ENCODE peak calls at places on chromosomes 5 and 9, in nine cellular contexts. S is IMR-90, Q is kidney, T is endodermal cell, D is neural progenitor cell, H is GM23248, R is neuronal stem cell, L is H9, G is H1. U is an unnamed sample.

GRCh38 chr5:51345106-51345505 is 38.1 kb upstream of the ISL1 start:
- DNase-seq in R (no peak), S (no peak), D (no peak), T (no peak), L (no peak), G (no peak), H (peak; percentile 4), Q (no peak), U (no peak)

GRCh38 chr9:75134495-75134894 is 46.2 kb downstream of the OSTF1 start:
- DNase-seq in H (no peak), L (no peak), S (no peak), T (peak; percentile 46), G (no peak), Q (no peak), R (no peak), D (peak; percentile 31), U (no peak)

GRCh38 chr5:144189800-144190429 is 19.2 kb downstream of the KCTD16 start:
- DNase-seq in T (no peak), L (no peak), R (no peak), S (peak; percentile 93), D (no peak), H (peak; percentile 84), G (no peak), Q (no peak), U (peak; percentile 42)

GRCh38 chr5:173281910-173282309 is 46.3 kb downstream of the STC2 start:
- DNase-seq in H (peak; percentile 34), D (peak; percentile 69), T (peak; percentile 86), Q (no peak), R (no peak), S (peak; percentile 21), G (peak; percentile 43), L (peak; percentile 62), U (peak; percentile 36)

GRCh38 chr9:70410368-70410767 is 4.1 kb downstream of the KLF9 start:
- DNase-seq in L (no peak), T (no peak), R (no peak), G (no peak), S (peak; percentile 65), D (no peak), H (peak; percentile 72), Q (no peak), U (peak; percentile 61)

GRCh38 chr9:3528466-3528865 is 2.7 kb upstream of the RFX3 start:
- DNase-seq in R (no peak), T (no peak), G (no peak), S (no peak), Q (no peak), L (no peak), H (no peak), D (no peak), U (no peak)

GRCh38 chr5:127425037-127425436 is 92.4 kb upstream of the PRRC1 start:
- DNase-seq in R (peak; percentile 26), Q (no peak), H (no peak), G (no peak), D (peak; percentile 80), L (no peak), S (no peak), T (no peak), U (no peak)

GRCh38 chr9:1048853-1049252 is 1.3 kb upstream of the DMRT2 start:
- DNase-seq in T (no peak), H (no peak), S (no peak), R (no peak), G (no peak), L (no peak), Q (no peak), D (no peak), U (no peak)

DNA sequence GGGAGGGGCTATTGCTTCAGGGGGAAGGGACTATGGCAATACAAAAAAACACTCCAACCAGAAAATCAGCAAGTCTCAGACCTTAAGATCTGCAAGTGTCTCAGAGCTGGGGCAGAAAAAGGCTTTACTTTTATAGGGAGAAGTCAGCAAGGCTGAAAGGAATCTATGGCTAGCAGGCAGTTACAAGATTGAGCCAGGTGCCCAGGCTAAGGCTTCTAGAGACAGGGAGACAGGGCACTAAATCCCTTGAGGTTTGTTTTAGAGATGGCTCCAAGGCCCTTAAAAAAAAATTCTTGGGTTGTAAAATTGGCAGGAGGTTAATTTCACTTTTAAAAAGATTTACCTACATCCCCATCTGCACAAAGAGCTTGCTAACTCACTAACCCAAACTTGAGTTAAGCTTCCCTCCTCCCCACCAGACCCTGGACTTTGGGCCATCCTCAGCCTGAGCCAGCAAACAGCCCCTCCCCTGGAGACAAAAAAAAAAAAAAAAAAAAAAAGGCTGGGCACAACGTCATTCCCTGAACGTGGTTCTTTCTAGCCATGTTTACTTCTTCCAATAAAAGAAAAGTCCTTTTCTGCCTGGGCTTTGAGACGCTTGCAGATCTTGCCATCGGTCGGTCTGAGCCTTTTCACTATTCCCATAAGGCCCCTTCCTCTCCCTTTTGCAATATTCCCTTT is 17.9 kb downstream of the NIPAL4 start:
- DNase-seq in D (no peak), S (no peak), H (no peak), L (no peak), G (no peak), Q (no peak), T (no peak), R (no peak), U (no peak)
- H3K9ac ChIP-seq in D (no peak overlapping the region), S (no peak overlapping the region), H (no peak overlapping the region), L (no peak overlapping the region), G (no peak overlapping the region), Q (no peak overlapping the region), T (no peak overlapping the region), R (no peak overlapping the region), U (no peak overlapping the region)

GRCh38 chr5:88878976-88879375 is 4.0 kb downstream of the MEF2C start:
- DNase-seq in R (no peak), G (no peak), D (no peak), S (peak; percentile 63), H (peak; percentile 60), T (no peak), Q (no peak), L (no peak), U (peak; percentile 66)

GRCh38 chr5:88881566-88881965 is 1.4 kb downstream of the MEF2C start:
- DNase-seq in G (no peak), D (no peak), S (peak; percentile 9), H (peak; percentile 54), T (no peak), L (no peak), Q (no peak), R (no peak), U (peak; percentile 59)

GRCh38 chr5:88877826-88878225 is 5.2 kb downstream of the MEF2C start:
- DNase-seq in T (no peak), D (no peak), L (no peak), R (no peak), Q (no peak), H (no peak), G (no peak), S (no peak), U (no peak)

GRCh38 chr5:88880196-88880595 is 2.8 kb downstream of the MEF2C start:
- DNase-seq in D (no peak), S (no peak), L (no peak), T (no peak), G (no peak), R (no peak), Q (no peak), H (no peak), U (no peak)

DNA sequence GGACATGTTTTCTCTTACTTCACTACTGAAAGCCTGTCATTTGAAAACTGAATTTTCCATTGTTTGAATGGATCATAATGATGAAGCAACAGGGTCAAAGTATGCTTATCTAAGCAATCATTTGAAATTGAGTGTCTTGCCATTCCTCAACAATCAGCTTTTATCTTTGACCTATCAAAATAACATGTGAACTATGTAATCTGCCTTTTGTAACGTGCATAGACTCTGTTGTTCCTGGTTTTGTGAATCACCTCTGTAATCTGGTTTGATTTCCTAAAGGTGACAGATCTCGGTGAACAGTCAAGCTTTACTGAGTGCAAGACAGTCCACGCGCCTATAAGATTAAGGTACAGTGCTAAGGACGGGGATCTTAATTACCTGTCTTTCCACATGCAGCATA is 3.3 kb downstream of the MEF2C start:
- DNase-seq in G (no peak), T (no peak), Q (no peak), H (no peak), S (no peak), L (no peak), D (peak; percentile 34), R (no peak), U (no peak)
- H3K9ac ChIP-seq in G (no peak overlapping the region), T (no peak overlapping the region), Q (no peak overlapping the region), H (no peak overlapping the region), S (no peak overlapping the region), L (no peak overlapping the region), D (no peak overlapping the region), R (no peak overlapping the region), U (no peak overlapping the region)

DNA sequence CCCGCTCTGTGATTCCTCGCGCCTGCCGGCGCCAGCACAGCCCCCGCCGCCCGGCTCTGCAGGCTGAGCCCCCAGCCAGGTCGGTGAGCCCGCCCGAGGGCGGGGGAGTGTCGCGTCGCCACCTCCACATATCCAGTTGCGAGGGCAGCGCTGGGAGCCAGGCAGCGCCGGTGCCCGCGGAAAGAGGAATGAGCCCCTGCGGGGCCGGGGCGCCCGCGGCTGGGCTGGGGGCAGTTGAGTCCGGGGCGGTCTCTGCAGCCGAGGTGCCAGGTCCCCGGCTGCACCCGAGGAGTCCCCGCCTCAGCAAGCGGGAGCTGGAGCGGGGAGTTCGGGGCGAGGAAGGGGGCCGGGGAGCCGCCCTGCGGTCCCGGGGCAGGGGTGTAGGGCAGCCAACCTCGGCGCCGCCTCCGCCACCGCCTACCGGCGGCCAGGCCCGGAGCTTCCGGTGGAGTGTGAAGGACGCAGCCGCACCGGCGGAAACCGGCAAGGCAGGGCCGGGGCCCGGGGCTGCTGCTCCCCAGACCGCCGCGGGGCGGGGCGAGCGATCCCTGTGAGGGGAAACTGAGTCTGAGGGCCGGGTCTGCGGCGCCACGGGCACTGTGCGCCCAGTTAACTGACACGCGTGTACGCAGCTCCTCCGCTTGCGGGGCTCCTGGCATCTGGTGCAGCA is 2.3 kb upstream of the TRAF1 start:
- DNase-seq in R (peak; percentile 45), G (no peak), H (peak; percentile 69), L (peak; percentile 73), Q (peak; percentile 92), T (peak; percentile 89), S (no peak), D (peak; percentile 81), U (peak; percentile 63)
- H3K9ac ChIP-seq in R (peak overlapping the region; percentile 66), G (no peak overlapping the region), H (peak overlapping the region; percentile 72), L (no peak overlapping the region), Q (peak overlapping the region; percentile 29), T (no peak overlapping the region), S (peak overlapping the region; percentile 22), D (no peak overlapping the region), U (peak overlapping the region; percentile 90)

GRCh38 chr9:133933426-133934026 is 58.6 kb downstream of the VAV2 start:
- DNase-seq in L (no peak), R (no peak), G (no peak), Q (no peak), T (no peak), D (no peak), S (no peak), H (no peak), U (no peak)

GRCh38 chr9:133931059-133931458 is 61.1 kb downstream of the VAV2 start:
- DNase-seq in R (no peak), D (no peak), Q (no peak), H (no peak), S (no peak), L (no peak), G (no peak), T (no peak), U (no peak)

GRCh38 chr9:133930046-133931015 is 61.8 kb downstream of the VAV2 start:
- DNase-seq in S (no peak), L (no peak), G (no peak), R (no peak), D (no peak), Q (no peak), T (no peak), H (no peak), U (no peak)

GRCh38 chr9:133932633-133933032 is 59.5 kb downstream of the VAV2 start:
- DNase-seq in D (no peak), T (no peak), H (no peak), L (no peak), Q (no peak), R (no peak), S (no peak), G (no peak), U (no peak)

GRCh38 chr9:133932176-133932575 is 59.9 kb downstream of the VAV2 start:
- DNase-seq in H (no peak), D (no peak), G (no peak), Q (no peak), S (no peak), L (no peak), R (no peak), T (no peak), U (no peak)
- H3K9ac ChIP-seq in H (no peak overlapping the region), D (no peak overlapping the region), G (no peak overlapping the region), Q (no peak overlapping the region), S (no peak overlapping the region), L (no peak overlapping the region), R (no peak overlapping the region), T (no peak overlapping the region), U (no peak overlapping the region)

U was measured in adipocyte.